ENCODE peak calls at places on chromosomes 4 and X, in six cellular contexts. One of them, this sample, is unnamed.

GRCh38 chr4:115275615-115276014 is 162.2 kb upstream of the NDST4 start:
- DNase-seq in glutamatergic neuron: no peak
- DNase-seq in lower lobe of right lung: no peak
- DNase-seq in cardiac fibroblast: no peak
- DNase-seq in fibroblast of lung: no peak
- DNase-seq in tibial artery: no peak
- DNase-seq in this sample: no peak

GRCh38 chrX:49071877-49072711 is 1.7 kb downstream of the PRAF2 start:
- DNase-seq in glutamatergic neuron: peak; percentile 70
- DNase-seq in lower lobe of right lung: peak; percentile 85
- DNase-seq in cardiac fibroblast: peak; percentile 90
- DNase-seq in fibroblast of lung: peak; percentile 79
- DNase-seq in tibial artery: peak; percentile 83
- DNase-seq in this sample: peak; percentile 52

GRCh38 chr4:78604988-78605387 is 53.4 kb downstream of the ANXA3 start:
- DNase-seq in glutamatergic neuron: no peak
- DNase-seq in lower lobe of right lung: no peak
- DNase-seq in cardiac fibroblast: no peak
- DNase-seq in fibroblast of lung: no peak
- DNase-seq in tibial artery: no peak
- DNase-seq in this sample: no peak

GRCh38 chrX:140697618-140698017 is 11.9 kb upstream of the LINC00632 start:
- DNase-seq in glutamatergic neuron: no peak
- DNase-seq in lower lobe of right lung: no peak
- DNase-seq in cardiac fibroblast: no peak
- DNase-seq in fibroblast of lung: no peak
- DNase-seq in tibial artery: no peak
- DNase-seq in this sample: no peak

GRCh38 chr4:2829321-2829932 is 14.2 kb upstream of the ADD1 start:
- DNase-seq in glutamatergic neuron: peak; percentile 11
- DNase-seq in lower lobe of right lung: peak; percentile 39
- DNase-seq in cardiac fibroblast: no peak
- DNase-seq in fibroblast of lung: no peak
- DNase-seq in tibial artery: no peak
- DNase-seq in this sample: no peak

GRCh38 chr4:106347167-106347566 is 21.4 kb downstream of the GIMD1 start:
- DNase-seq in glutamatergic neuron: no peak
- DNase-seq in lower lobe of right lung: no peak
- DNase-seq in cardiac fibroblast: no peak
- DNase-seq in fibroblast of lung: no peak
- DNase-seq in tibial artery: no peak
- DNase-seq in this sample: no peak

GRCh38 chrX:28590394-28590793 is 3.1 kb downstream of the IL1RAPL1 start:
- DNase-seq in glutamatergic neuron: no peak
- DNase-seq in lower lobe of right lung: no peak
- DNase-seq in cardiac fibroblast: peak; percentile 48
- DNase-seq in fibroblast of lung: peak; percentile 42
- DNase-seq in tibial artery: no peak
- DNase-seq in this sample: no peak

GRCh38 chrX:40109288-40110008 is 11.7 kb upstream of the BCOR start:
- DNase-seq in glutamatergic neuron: no peak
- DNase-seq in lower lobe of right lung: peak; percentile 73
- DNase-seq in cardiac fibroblast: peak; percentile 72
- DNase-seq in fibroblast of lung: peak; percentile 64
- DNase-seq in tibial artery: no peak
- DNase-seq in this sample: peak; percentile 37

GRCh38 chr4:109548655-109549054 is 11.4 kb upstream of the MCUB start:
- DNase-seq in glutamatergic neuron: no peak
- DNase-seq in lower lobe of right lung: no peak
- DNase-seq in cardiac fibroblast: peak; percentile 83
- DNase-seq in fibroblast of lung: peak; percentile 91
- DNase-seq in tibial artery: peak; percentile 31
- DNase-seq in this sample: no peak

GRCh38 chr4:22410645-22411247 is 105.1 kb downstream of the ADGRA3 start:
- DNase-seq in glutamatergic neuron: no peak
- DNase-seq in lower lobe of right lung: no peak
- DNase-seq in cardiac fibroblast: peak; percentile 43
- DNase-seq in fibroblast of lung: no peak
- DNase-seq in tibial artery: no peak
- DNase-seq in this sample: no peak

GRCh38 chrX:103847174-103847870 is 15.3 kb upstream of the RAB9B start:
- DNase-seq in glutamatergic neuron: no peak
- DNase-seq in lower lobe of right lung: no peak
- DNase-seq in cardiac fibroblast: no peak
- DNase-seq in fibroblast of lung: peak; percentile 73
- DNase-seq in tibial artery: no peak
- DNase-seq in this sample: no peak

GRCh38 chrX:65528705-65529340 is 5.8 kb downstream of the LAS1L start:
- DNase-seq in glutamatergic neuron: peak; percentile 67
- DNase-seq in lower lobe of right lung: no peak
- DNase-seq in cardiac fibroblast: peak; percentile 39
- DNase-seq in fibroblast of lung: peak; percentile 6
- DNase-seq in tibial artery: peak; percentile 32
- DNase-seq in this sample: peak; percentile 53

GRCh38 chr4:129233691-129234090 is 137.7 kb downstream of the C4orf33 start:
- DNase-seq in glutamatergic neuron: no peak
- DNase-seq in lower lobe of right lung: no peak
- DNase-seq in cardiac fibroblast: no peak
- DNase-seq in fibroblast of lung: no peak
- DNase-seq in tibial artery: no peak
- DNase-seq in this sample: no peak

GRCh38 chrX:13376857-13377441 is 57.1 kb upstream of the ATXN3L start:
- DNase-seq in glutamatergic neuron: no peak
- DNase-seq in lower lobe of right lung: no peak
- DNase-seq in cardiac fibroblast: peak; percentile 97
- DNase-seq in fibroblast of lung: peak; percentile 98
- DNase-seq in tibial artery: no peak
- DNase-seq in this sample: no peak

GRCh38 chr4:149113804-149114430 is 671.7 kb upstream of the NR3C2 start:
- DNase-seq in glutamatergic neuron: no peak
- DNase-seq in lower lobe of right lung: no peak
- DNase-seq in cardiac fibroblast: peak; percentile 31
- DNase-seq in fibroblast of lung: peak; percentile 91
- DNase-seq in tibial artery: no peak
- DNase-seq in this sample: no peak

GRCh38 chrX:155086202-155086840 is 15.0 kb downstream of the BRCC3 start:
- DNase-seq in glutamatergic neuron: peak; percentile 38
- DNase-seq in lower lobe of right lung: no peak
- DNase-seq in cardiac fibroblast: peak; percentile 40
- DNase-seq in fibroblast of lung: no peak
- DNase-seq in tibial artery: no peak
- DNase-seq in this sample: peak; percentile 41

GRCh38 chr4:139913995-139914394 is 240.0 kb downstream of the MAML3 start:
- DNase-seq in glutamatergic neuron: no peak
- DNase-seq in lower lobe of right lung: no peak
- DNase-seq in cardiac fibroblast: peak; percentile 84
- DNase-seq in fibroblast of lung: peak; percentile 81
- DNase-seq in tibial artery: no peak
- DNase-seq in this sample: no peak

GRCh38 chr4:185738038-185738552 is 73.9 kb downstream of the SORBS2 start:
- DNase-seq in glutamatergic neuron: no peak
- DNase-seq in lower lobe of right lung: no peak
- DNase-seq in cardiac fibroblast: peak; percentile 97
- DNase-seq in fibroblast of lung: peak; percentile 72
- DNase-seq in tibial artery: no peak
- DNase-seq in this sample: no peak

GRCh38 chr4:174018236-174018635 is 265.2 kb downstream of the FBXO8 start:
- DNase-seq in glutamatergic neuron: no peak
- DNase-seq in lower lobe of right lung: no peak
- DNase-seq in cardiac fibroblast: no peak
- DNase-seq in fibroblast of lung: no peak
- DNase-seq in tibial artery: no peak
- DNase-seq in this sample: no peak

GRCh38 chrX:106621836-106622235 is 10.1 kb downstream of the RADX start:
- DNase-seq in glutamatergic neuron: no peak
- DNase-seq in lower lobe of right lung: no peak
- DNase-seq in cardiac fibroblast: no peak
- DNase-seq in fibroblast of lung: no peak
- DNase-seq in tibial artery: no peak
- DNase-seq in this sample: no peak

GRCh38 chrX:106615041-106615440 is 3.3 kb downstream of the RADX start:
- DNase-seq in glutamatergic neuron: no peak
- DNase-seq in lower lobe of right lung: no peak
- DNase-seq in cardiac fibroblast: no peak
- DNase-seq in fibroblast of lung: peak; percentile 17
- DNase-seq in tibial artery: no peak
- DNase-seq in this sample: no peak

GRCh38 chrX:106619797-106620196 is 8.0 kb downstream of the RADX start:
- DNase-seq in glutamatergic neuron: no peak
- DNase-seq in lower lobe of right lung: no peak
- DNase-seq in cardiac fibroblast: peak; percentile 16
- DNase-seq in fibroblast of lung: peak; percentile 4
- DNase-seq in tibial artery: no peak
- DNase-seq in this sample: no peak
- TF ChIP-seq CTCF in glutamatergic neuron: peak; percentile 15
- TF ChIP-seq CTCF in lower lobe of right lung: peak; percentile 32
- TF ChIP-seq CTCF in cardiac fibroblast: peak; percentile 45
- TF ChIP-seq CTCF in fibroblast of lung: peak; percentile 58
- TF ChIP-seq CTCF in tibial artery: no peak
- TF ChIP-seq CTCF in this sample: no peak

DNA sequence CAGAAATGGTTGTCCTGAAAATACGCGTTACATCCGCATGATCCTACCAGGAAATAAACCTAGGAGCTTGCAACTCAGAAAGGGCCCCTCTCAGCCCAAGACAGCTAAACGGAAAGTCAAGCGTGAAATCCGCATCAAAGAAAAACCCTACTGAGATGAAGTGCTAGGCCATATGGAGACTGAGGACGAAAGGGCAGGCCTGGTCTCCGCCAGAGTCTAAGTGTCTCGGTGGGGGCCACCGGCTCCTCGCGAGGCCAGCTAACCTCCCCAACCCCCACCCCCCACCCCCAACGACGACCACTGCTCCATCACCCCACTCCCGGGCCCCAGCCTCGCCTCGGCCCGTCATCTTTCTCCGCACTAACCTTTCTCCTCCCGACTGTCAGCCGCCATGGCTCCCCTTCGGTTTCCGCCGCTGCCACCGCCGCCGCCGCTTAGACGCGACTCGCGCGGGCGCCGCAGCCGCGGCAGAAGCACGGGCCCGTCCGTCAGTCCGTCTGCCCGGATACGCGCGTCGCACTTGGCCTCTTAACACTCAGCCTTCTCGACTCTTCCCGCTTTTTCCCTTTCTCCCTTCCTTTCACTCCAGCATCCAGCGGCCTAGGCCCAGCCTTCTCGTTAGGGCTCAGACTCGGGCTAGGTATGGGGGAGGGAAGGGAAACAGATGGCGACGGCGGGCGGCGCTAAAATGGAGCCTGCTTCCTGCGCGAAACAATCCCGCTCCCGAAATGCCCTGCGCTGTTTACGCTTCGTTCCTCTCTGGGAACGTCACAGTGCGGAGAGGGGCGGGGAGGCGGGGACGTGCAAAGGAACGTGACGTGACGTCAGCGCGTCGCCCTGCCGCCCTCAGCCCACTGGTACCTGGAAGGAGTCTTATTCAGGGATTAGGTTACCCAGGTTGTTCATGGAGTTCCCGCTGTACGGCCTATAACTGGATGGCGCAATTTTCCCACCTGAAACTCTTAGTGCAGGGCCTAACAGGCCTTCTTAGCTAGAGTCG is at the start of gene YTHDC1:
- DNase-seq in glutamatergic neuron: peak; percentile 97
- DNase-seq in lower lobe of right lung: peak; percentile 98
- DNase-seq in cardiac fibroblast: peak; percentile 97
- DNase-seq in fibroblast of lung: peak; percentile 96
- DNase-seq in tibial artery: peak; percentile 97
- DNase-seq in this sample: peak; percentile 92
- TF ChIP-seq CTCF in glutamatergic neuron: no peak
- TF ChIP-seq CTCF in lower lobe of right lung: no peak
- TF ChIP-seq CTCF in cardiac fibroblast: no peak
- TF ChIP-seq CTCF in fibroblast of lung: no peak
- TF ChIP-seq CTCF in tibial artery: no peak
- TF ChIP-seq CTCF in this sample: no peak

GRCh38 chr4:76087007-76087769 is 12.7 kb downstream of the ART3 start:
- DNase-seq in glutamatergic neuron: peak; percentile 42
- DNase-seq in lower lobe of right lung: no peak
- DNase-seq in cardiac fibroblast: peak; percentile 73
- DNase-seq in fibroblast of lung: peak; percentile 52
- DNase-seq in tibial artery: no peak
- DNase-seq in this sample: peak; percentile 64
- TF ChIP-seq CTCF in glutamatergic neuron: peak; percentile 38
- TF ChIP-seq CTCF in lower lobe of right lung: peak; percentile 36
- TF ChIP-seq CTCF in cardiac fibroblast: peak; percentile 73
- TF ChIP-seq CTCF in fibroblast of lung: peak; percentile 68
- TF ChIP-seq CTCF in tibial artery: no peak
- TF ChIP-seq CTCF in this sample: no peak

GRCh38 chr4:113294910-113295309 is 245.5 kb downstream of the ANK2 start:
- DNase-seq in glutamatergic neuron: no peak
- DNase-seq in lower lobe of right lung: no peak
- DNase-seq in cardiac fibroblast: no peak
- DNase-seq in fibroblast of lung: no peak
- DNase-seq in tibial artery: no peak
- DNase-seq in this sample: no peak

GRCh38 chr4:113293043-113293560 is 243.6 kb downstream of the ANK2 start:
- DNase-seq in glutamatergic neuron: no peak
- DNase-seq in lower lobe of right lung: no peak
- DNase-seq in cardiac fibroblast: peak; percentile 82
- DNase-seq in fibroblast of lung: peak; percentile 68
- DNase-seq in tibial artery: no peak
- DNase-seq in this sample: no peak

GRCh38 chr4:113290666-113291065 is 241.2 kb downstream of the ANK2 start:
- DNase-seq in glutamatergic neuron: no peak
- DNase-seq in lower lobe of right lung: no peak
- DNase-seq in cardiac fibroblast: no peak
- DNase-seq in fibroblast of lung: no peak
- DNase-seq in tibial artery: no peak
- DNase-seq in this sample: no peak

GRCh38 chr4:113292371-113293042 is 243.1 kb downstream of the ANK2 start:
- DNase-seq in glutamatergic neuron: peak; percentile 72
- DNase-seq in lower lobe of right lung: no peak
- DNase-seq in cardiac fibroblast: peak; percentile 55
- DNase-seq in fibroblast of lung: peak; percentile 30
- DNase-seq in tibial artery: peak; percentile 42
- DNase-seq in this sample: no peak

DNA sequence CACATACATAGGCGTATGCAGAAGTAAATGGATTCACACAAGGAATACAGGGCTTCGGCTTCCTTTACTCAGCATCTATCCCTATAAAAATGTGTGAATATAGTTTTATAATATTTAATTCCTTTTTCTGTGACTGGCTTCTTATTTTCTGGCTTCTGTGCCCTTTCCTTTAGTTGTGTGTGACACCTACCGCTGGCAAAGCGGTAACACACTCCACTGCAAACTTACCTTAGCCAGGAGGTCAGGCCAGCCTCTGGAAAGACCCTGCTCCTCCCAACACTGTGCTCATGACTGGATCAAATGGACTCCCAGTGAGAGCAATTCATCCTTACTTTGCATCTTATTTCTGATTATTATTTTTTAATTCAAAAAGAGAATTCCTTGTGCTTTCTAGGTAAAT is 244.2 kb downstream of the ANK2 start:
- DNase-seq in glutamatergic neuron: no peak
- DNase-seq in lower lobe of right lung: no peak
- DNase-seq in cardiac fibroblast: peak; percentile 44
- DNase-seq in fibroblast of lung: peak; percentile 20
- DNase-seq in tibial artery: no peak
- DNase-seq in this sample: no peak
- TF ChIP-seq CTCF in glutamatergic neuron: no peak
- TF ChIP-seq CTCF in lower lobe of right lung: no peak
- TF ChIP-seq CTCF in cardiac fibroblast: peak; percentile 29
- TF ChIP-seq CTCF in fibroblast of lung: peak; percentile 19
- TF ChIP-seq CTCF in tibial artery: peak; percentile 8
- TF ChIP-seq CTCF in this sample: no peak

GRCh38 chr4:47945930-47946726 is 31.7 kb upstream of the NFXL1 start:
- DNase-seq in glutamatergic neuron: no peak
- DNase-seq in lower lobe of right lung: no peak
- DNase-seq in cardiac fibroblast: no peak
- DNase-seq in fibroblast of lung: no peak
- DNase-seq in tibial artery: no peak
- DNase-seq in this sample: no peak
- TF ChIP-seq CTCF in glutamatergic neuron: peak; percentile 26
- TF ChIP-seq CTCF in lower lobe of right lung: no peak
- TF ChIP-seq CTCF in cardiac fibroblast: peak; percentile 12
- TF ChIP-seq CTCF in fibroblast of lung: peak; percentile 14
- TF ChIP-seq CTCF in tibial artery: no peak
- TF ChIP-seq CTCF in this sample: peak; percentile 19

This sample was measured in endothelial cell.